ENCODE peak calls at places on chromosomes 4 and X, in four cellular contexts. W, V, G and L are unnamed samples.

GRCh38 chr4:155759372-155760252 is 791 bp downstream of the GUCY1B1 start:
- DNase-seq in W (no peak), V (peak; percentile 47), G (no peak), L (peak; percentile 47)

GRCh38 chr4:5199142-5199541 is 147.9 kb downstream of the STK32B start:
- DNase-seq in W (no peak), V (no peak), G (no peak), L (no peak)

GRCh38 chrX:99398578-99398977 is 1011.5 kb downstream of the PCDH19 start:
- DNase-seq in W (no peak), V (no peak), G (no peak), L (no peak)

GRCh38 chr4:177367336-177367735 is 57.7 kb downstream of the NEIL3 start:
- DNase-seq in W (no peak), V (no peak), G (no peak), L (peak; percentile 16)

GRCh38 chr4:185865901-185866328 is 53.9 kb upstream of the SORBS2 start:
- DNase-seq in W (no peak), V (no peak), G (peak; percentile 42), L (no peak)

GRCh38 chrX:56025872-56026571 is 206.1 kb upstream of the KLF8 start:
- DNase-seq in W (no peak), V (no peak), G (peak; percentile 17), L (no peak)

GRCh38 chr4:37620174-37620573 is 66.0 kb downstream of the RELL1 start:
- DNase-seq in W (no peak), V (no peak), G (no peak), L (peak; percentile 44)

GRCh38 chr4:47662975-47663374 is 174.9 kb downstream of the CORIN start:
- DNase-seq in W (no peak), V (no peak), G (peak; percentile 40), L (no peak)

GRCh38 chr4:99945718-99946345 is 586 bp downstream of the DNAJB14 start:
- DNase-seq in W (no peak), V (peak; percentile 9), G (peak; percentile 38), L (peak; percentile 60)

GRCh38 chrX:50068293-50068568 is 132.6 kb downstream of the AKAP4 start:
- DNase-seq in W (no peak), V (no peak), G (no peak), L (no peak)

DNA sequence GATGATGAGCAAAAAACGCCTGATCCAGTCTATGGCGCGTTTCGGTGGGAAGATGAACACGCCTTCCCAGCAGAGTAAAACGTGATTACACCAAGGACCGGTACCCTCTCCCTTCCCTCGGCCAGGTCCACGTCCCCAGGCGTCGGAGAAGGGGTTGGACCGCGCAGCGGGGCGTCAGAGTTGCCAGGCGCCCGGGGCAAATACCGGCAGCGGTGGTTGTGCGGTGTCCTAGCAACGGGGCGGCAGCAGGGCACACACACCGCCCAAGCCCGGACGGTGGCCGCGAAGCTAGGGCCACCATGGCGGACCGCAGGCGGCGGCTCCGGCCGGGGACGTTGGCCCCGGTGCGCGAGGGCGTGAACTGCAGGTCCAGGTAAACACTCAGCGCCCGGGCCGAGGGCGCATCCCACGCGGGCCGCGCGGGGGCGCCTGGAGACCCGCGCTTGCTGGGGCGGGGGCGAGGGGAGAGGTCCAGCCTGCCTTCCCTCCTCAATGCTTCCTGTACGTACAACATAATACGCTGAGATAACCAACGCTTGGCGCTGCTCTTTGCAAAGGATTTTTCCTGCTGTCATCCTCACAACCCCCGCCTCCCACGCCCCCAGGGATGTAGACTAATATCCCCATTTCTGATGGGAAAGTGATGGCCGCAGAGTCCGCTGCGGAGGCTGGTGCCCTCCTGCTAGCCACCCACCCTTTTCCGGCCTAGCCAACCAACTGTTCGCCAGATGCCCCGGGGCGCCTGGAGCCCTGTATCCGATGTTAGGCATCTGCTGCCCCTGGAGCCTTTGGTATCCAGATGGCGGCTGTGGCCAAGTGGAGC is at the start of gene FAM47E:
- DNase-seq in W (peak; percentile 60), V (peak; percentile 77), G (peak; percentile 95), L (peak; percentile 50)
- H2BK12ac ChIP-seq in W (peak within 1 kb of the TSS; percentile 60), V (peak within 1 kb of the TSS; percentile 46), G (peak within 1 kb of the TSS; percentile 11), L (no peak within 1 kb of the TSS)

DNA sequence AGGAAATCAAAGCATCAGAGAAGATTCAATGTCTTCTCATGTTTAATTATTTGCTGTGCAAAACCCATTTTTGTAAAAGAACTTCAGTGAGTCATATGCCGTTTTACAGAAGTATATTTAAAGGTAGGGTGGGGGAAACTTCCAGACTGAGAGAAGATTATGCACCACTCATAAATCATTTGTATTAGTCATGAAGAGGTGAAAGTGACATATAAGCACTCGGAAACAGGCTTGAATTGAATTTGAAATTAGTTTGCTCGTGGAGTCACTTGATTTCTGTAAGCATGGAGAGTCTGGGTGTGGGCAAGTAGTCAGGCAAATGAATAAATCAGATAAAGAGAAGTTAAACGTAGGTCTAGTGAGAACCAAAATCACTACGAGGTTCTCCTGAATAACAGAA is 335.1 kb downstream of the ANK2 start:
- DNase-seq in W (no peak), V (no peak), G (no peak), L (peak; percentile 65)
- H3K4me3 ChIP-seq in W (no peak overlapping the region), V (no peak overlapping the region), G (no peak overlapping the region), L (no peak overlapping the region)

GRCh38 chr4:6689506-6689960 is 4.1 kb upstream of the S100P start:
- DNase-seq in W (no peak), V (no peak), G (no peak), L (no peak)

GRCh38 chr4:6692379-6692778 is 1.3 kb upstream of the S100P start:
- DNase-seq in W (no peak), V (no peak), G (no peak), L (no peak)

GRCh38 chr4:6687947-6688878 is 5.5 kb upstream of the S100P start:
- DNase-seq in W (no peak), V (no peak), G (peak; percentile 86), L (no peak)

GRCh38 chr4:6686104-6686787 is 7.4 kb upstream of the S100P start:
- DNase-seq in W (no peak), V (no peak), G (no peak), L (no peak)

GRCh38 chr4:6688879-6689505 is 4.7 kb upstream of the S100P start:
- DNase-seq in W (no peak), V (no peak), G (peak; percentile 98), L (peak; percentile 97)
- H3K23ac ChIP-seq in W (no peak overlapping the region), V (peak overlapping the region; percentile 62), G (no peak overlapping the region), L (no peak overlapping the region)

DNA sequence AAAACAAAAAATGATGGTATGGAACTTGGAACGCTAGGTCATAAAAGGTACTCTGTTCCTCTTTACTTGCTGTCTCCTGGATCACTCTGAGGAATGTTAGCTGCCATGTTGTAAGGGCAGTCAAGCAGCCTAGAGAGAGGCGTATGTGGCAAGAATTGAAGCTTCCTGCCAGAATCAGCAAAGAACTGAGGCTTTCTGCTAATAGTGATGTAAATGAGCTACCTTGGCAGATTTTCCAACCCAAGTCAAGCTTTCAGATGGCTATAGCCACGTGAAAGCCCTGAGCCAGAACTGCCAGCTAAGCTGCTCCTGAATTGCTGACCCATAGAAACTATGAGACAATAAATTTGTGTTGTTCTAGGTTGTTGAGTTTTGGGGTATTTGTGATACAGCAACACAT is 38.7 kb downstream of the AASDH start:
- DNase-seq in W (no peak), V (no peak), G (no peak), L (no peak)
- H2BK12ac ChIP-seq in W (no peak overlapping the region), V (no peak overlapping the region), G (no peak overlapping the region), L (no peak overlapping the region)

DNA sequence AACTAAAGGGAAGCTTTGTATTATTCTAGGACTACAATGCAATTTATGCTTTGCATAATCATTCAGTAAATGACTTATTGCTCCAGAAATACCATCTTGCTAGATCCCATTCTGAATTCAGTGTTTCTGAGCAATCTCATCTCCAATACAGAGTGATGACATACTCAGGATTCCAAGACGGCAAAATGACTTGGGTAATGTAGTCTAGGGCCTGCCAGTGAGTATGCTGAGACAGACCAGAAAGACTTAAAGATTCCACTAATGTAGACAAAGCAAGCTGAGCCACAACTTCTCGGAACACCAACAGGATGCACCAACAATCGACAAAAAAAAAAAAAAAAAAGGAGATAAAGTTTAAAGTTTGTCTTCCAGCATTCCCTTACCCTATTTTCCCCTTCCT is 939 bp upstream of the SEC24B start:
- DNase-seq in W (no peak), V (no peak), G (peak; percentile 56), L (peak; percentile 88)
- H3K4me3 ChIP-seq in W (peak overlapping the region; percentile 77), V (peak overlapping the region; percentile 78), G (no peak overlapping the region), L (no peak overlapping the region)

GRCh38 chr4:78645853-78646757 is 94.5 kb downstream of the ANXA3 start:
- DNase-seq in W (no peak), V (no peak), G (peak; percentile 59), L (peak; percentile 94)

GRCh38 chr4:78647272-78647671 is 95.7 kb downstream of the ANXA3 start:
- DNase-seq in W (no peak), V (no peak), G (no peak), L (no peak)

GRCh38 chr4:78651250-78651860 is 99.8 kb downstream of the ANXA3 start:
- DNase-seq in W (no peak), V (no peak), G (peak; percentile 42), L (no peak)

GRCh38 chr4:78650106-78651021 is 98.8 kb downstream of the ANXA3 start:
- DNase-seq in W (no peak), V (no peak), G (peak; percentile 73), L (peak; percentile 92)

DNA sequence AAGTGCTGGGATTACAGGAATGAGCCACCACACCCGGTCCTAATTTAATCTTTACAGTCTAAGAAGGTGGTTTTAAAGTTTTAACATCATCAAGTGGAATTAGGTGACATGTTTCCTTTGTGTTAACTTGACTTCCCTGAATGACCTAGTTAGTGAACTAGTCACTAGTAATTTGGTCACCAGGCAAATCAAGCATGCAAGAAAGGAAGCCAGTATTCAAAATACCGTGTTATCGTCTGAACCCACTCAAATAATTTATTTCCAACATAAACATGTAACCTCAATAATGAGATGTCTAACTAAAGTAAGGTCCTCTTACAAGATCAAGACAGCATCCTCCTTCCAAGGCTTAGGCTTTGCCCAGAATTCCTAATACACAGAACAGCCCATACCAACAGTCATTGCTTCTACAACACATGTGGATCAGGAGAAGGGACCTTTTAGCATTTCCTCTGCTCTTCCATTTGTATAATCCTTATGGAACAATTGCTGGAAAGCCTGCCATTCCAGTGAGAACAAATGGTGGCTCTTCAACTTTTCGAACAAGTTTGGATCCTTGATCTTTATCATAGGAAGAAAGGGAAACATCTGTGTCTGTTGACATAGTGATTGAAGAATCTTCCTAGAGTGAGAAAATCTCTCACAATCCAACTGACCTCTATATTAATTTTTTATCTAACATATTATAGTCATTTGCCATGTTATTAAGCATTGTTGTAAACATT is 97.2 kb downstream of the ANXA3 start:
- DNase-seq in W (no peak), V (no peak), G (no peak), L (no peak)
- H3K23ac ChIP-seq in W (no peak overlapping the region), V (no peak overlapping the region), G (no peak overlapping the region), L (no peak overlapping the region)

GRCh38 chr4:175447006-175447405 is 365.1 kb downstream of the GPM6A start:
- DNase-seq in W (no peak), V (peak; percentile 8), G (no peak), L (no peak)
- H2BK12ac ChIP-seq in W (no peak overlapping the region), V (no peak overlapping the region), G (no peak overlapping the region), L (no peak overlapping the region)

DNA sequence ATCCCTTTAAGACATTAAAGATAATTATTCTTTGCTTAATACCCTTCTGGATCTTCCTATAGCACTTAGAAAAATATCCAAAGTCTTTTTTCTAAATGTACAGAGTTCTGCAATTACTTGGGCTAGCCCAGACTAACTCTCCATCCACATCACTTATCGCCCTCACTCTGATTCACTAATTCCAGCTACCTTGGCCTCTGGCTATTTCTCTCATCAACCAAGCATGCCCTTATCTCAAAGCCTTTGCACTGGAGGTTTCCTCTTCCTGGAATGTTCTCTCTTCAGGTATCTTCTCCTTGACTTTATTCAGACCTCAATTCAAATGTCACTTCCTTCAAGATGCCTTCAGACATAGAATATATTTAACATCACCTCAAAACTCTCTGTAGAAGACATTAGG is 345.1 kb upstream of the SMIM31 start:
- DNase-seq in W (no peak), V (no peak), G (peak; percentile 78), L (no peak)
- H3K4me3 ChIP-seq in W (no peak overlapping the region), V (no peak overlapping the region), G (no peak overlapping the region), L (no peak overlapping the region)

GRCh38 chrX:13472975-13473665 is 96.3 kb upstream of the EGFL6 start:
- DNase-seq in W (no peak), V (no peak), G (no peak), L (no peak)
- H3K23ac ChIP-seq in W (no peak overlapping the region), V (no peak overlapping the region), G (no peak overlapping the region), L (no peak overlapping the region)